ENCODE peak calls at places on chromosomes 1 and 21, in six cellular contexts. Z is endothelial cell, E is neural crest cell, H is uterus, U is OCI-LY7, Y is AG04450. C is an unnamed sample.

GRCh38 chr21:41985662-41986416 is 24.3 kb downstream of the ZBTB21 start:
- DNase-seq in Z (no peak), E (no peak), H (no peak), U (no peak), Y (no peak), C (no peak)

GRCh38 chr1:178725603-178726517 is 816 bp downstream of the RALGPS2 start:
- DNase-seq in Z (peak), E (peak), H (peak), U (peak), Y (no peak), C (peak)

GRCh38 chr1:86858524-86859261 is 55.2 kb downstream of the SELENOF start:
- DNase-seq in Z (no peak), E (no peak), H (no peak), U (peak), Y (no peak), C (no peak)

GRCh38 chr21:38913120-38913975 is 107.6 kb downstream of the ETS2 start:
- DNase-seq in Z (peak), E (peak), H (peak), U (no peak), Y (peak), C (peak)

GRCh38 chr1:164591858-164592257 is 32.9 kb downstream of the PBX1 start:
- DNase-seq in Z (no peak), E (no peak), H (no peak), U (no peak), Y (no peak), C (no peak)

GRCh38 chr21:35646606-35647005 is 413.7 kb downstream of the SETD4 start:
- DNase-seq in Z (no peak), E (no peak), H (no peak), U (no peak), Y (no peak), C (no peak)

GRCh38 chr1:36372617-36373016 is 13.1 kb downstream of the STK40 start:
- DNase-seq in Z (no peak), E (no peak), H (no peak), U (no peak), Y (no peak), C (no peak)

GRCh38 chr1:109923131-109923945 is 12.7 kb downstream of the CSF1 start:
- DNase-seq in Z (peak), E (no peak), H (no peak), U (peak), Y (no peak), C (peak)

GRCh38 chr1:34415140-34415539 is 238.4 kb downstream of the C1orf94 start:
- DNase-seq in Z (no peak), E (no peak), H (no peak), U (no peak), Y (no peak), C (no peak)

GRCh38 chr1:53891021-53891420 is 1.4 kb upstream of the YIPF1 start:
- DNase-seq in Z (no peak), E (no peak), H (no peak), U (no peak), Y (no peak), C (no peak)

GRCh38 chr1:38898653-38899230 is 17.4 kb upstream of the GJA9 start:
- DNase-seq in Z (no peak), E (no peak), H (no peak), U (no peak), Y (no peak), C (no peak)

GRCh38 chr21:32844653-32845443 is 73.3 kb upstream of the PAXBP1 start:
- DNase-seq in Z (no peak), E (no peak), H (no peak), U (no peak), Y (no peak), C (no peak)

GRCh38 chr1:117237701-117238413 is 27.1 kb upstream of the VTCN1 start:
- DNase-seq in Z (no peak), E (no peak), H (peak), U (no peak), Y (no peak), C (no peak)

GRCh38 chr21:44012474-44013379 is 618 bp downstream of the TRAPPC10 start:
- DNase-seq in Z (peak), E (peak), H (peak), U (peak), Y (no peak), C (peak)

GRCh38 chr21:16125274-16125673 is 395.5 kb downstream of the USP25 start:
- DNase-seq in Z (no peak), E (no peak), H (no peak), U (no peak), Y (no peak), C (no peak)

GRCh38 chr1:159211331-159212136 is 6.9 kb downstream of the ACKR1 start:
- DNase-seq in Z (peak), E (peak), H (no peak), U (peak), Y (no peak), C (peak)

GRCh38 chr1:13451399-13451965 is 41.2 kb downstream of the PRAMEF20 start:
- DNase-seq in Z (no peak), E (no peak), H (no peak), U (no peak), Y (no peak), C (no peak)

GRCh38 chr1:23282967-23283366 is 61.1 kb downstream of the HNRNPR start:
- DNase-seq in Z (no peak), E (no peak), H (no peak), U (no peak), Y (peak), C (no peak)

GRCh38 chr1:84960371-84960770 is 36.5 kb downstream of the MCOLN2 start:
- DNase-seq in Z (no peak), E (no peak), H (no peak), U (no peak), Y (peak), C (no peak)

GRCh38 chr1:62131093-62131725 is 63.4 kb upstream of the L1TD1 start:
- DNase-seq in Z (peak), E (peak), H (peak), U (peak), Y (peak), C (peak)

GRCh38 chr21:20591294-20591693 is 406.9 kb upstream of the NCAM2 start:
- DNase-seq in Z (no peak), E (no peak), H (no peak), U (no peak), Y (no peak), C (no peak)

GRCh38 chr1:12436817-12437599 is 181.0 kb downstream of the DHRS3 start:
- DNase-seq in Z (no peak), E (no peak), H (no peak), U (no peak), Y (no peak), C (peak)

GRCh38 chr21:42793774-42794173 is 85.6 kb downstream of the WDR4 start:
- DNase-seq in Z (no peak), E (no peak), H (no peak), U (no peak), Y (no peak), C (no peak)

GRCh38 chr1:24163999-24164398 is 21.1 kb upstream of the IL22RA1 start:
- DNase-seq in Z (no peak), E (no peak), H (no peak), U (no peak), Y (no peak), C (no peak)

GRCh38 chr1:24321712-24322635 is 2.8 kb downstream of the GRHL3 start:
- DNase-seq in Z (peak), E (peak), H (peak), U (peak), Y (peak), C (peak)

GRCh38 chr1:85801520-85801919 is 93.3 kb upstream of the ZNHIT6 start:
- DNase-seq in Z (no peak), E (no peak), H (no peak), U (no peak), Y (no peak), C (no peak)

GRCh38 chr1:94654505-94654904 is 112.9 kb upstream of the F3 start:
- DNase-seq in Z (no peak), E (no peak), H (no peak), U (no peak), Y (no peak), C (no peak)

GRCh38 chr1:196309386-196309785 is 298.9 kb downstream of the KCNT2 start:
- DNase-seq in Z (no peak), E (no peak), H (no peak), U (peak), Y (peak), C (no peak)

GRCh38 chr1:48055854-48056253 is 58.7 kb upstream of the TRABD2B start:
- DNase-seq in Z (no peak), E (no peak), H (no peak), U (no peak), Y (no peak), C (no peak)

GRCh38 chr1:8663915-8664331 is 153.5 kb downstream of the RERE start:
- DNase-seq in Z (no peak), E (no peak), H (peak), U (no peak), Y (no peak), C (peak)

GRCh38 chr21:25490742-25491141 is 116.5 kb downstream of the MRPL39 start:
- DNase-seq in Z (no peak), E (no peak), H (no peak), U (no peak), Y (no peak), C (no peak)

GRCh38 chr1:225548140-225548857 is 104.6 kb downstream of the ENAH start:
- DNase-seq in Z (no peak), E (no peak), H (no peak), U (no peak), Y (no peak), C (no peak)

GRCh38 chr1:78360584-78360983 is 130.2 kb upstream of the PTGFR start:
- DNase-seq in Z (no peak), E (no peak), H (no peak), U (no peak), Y (no peak), C (no peak)

GRCh38 chr1:53369034-53369750 is 41.3 kb upstream of the LRP8 start:
- DNase-seq in Z (no peak), E (no peak), H (peak), U (no peak), Y (no peak), C (no peak)

GRCh38 chr1:49307452-49307851 is 530.8 kb upstream of the BEND5 start:
- DNase-seq in Z (no peak), E (no peak), H (no peak), U (no peak), Y (no peak), C (no peak)

GRCh38 chr1:216005916-216006315 is 417.3 kb downstream of the USH2A start:
- DNase-seq in Z (no peak), E (no peak), H (no peak), U (no peak), Y (no peak), C (no peak)

GRCh38 chr1:99501871-99502270 is 144.0 kb upstream of the PALMD start:
- DNase-seq in Z (no peak), E (no peak), H (no peak), U (no peak), Y (no peak), C (no peak)

GRCh38 chr1:194629011-194629410 is 1442.6 kb upstream of the B3GALT2 start:
- DNase-seq in Z (no peak), E (no peak), H (no peak), U (no peak), Y (no peak), C (no peak)

DNA sequence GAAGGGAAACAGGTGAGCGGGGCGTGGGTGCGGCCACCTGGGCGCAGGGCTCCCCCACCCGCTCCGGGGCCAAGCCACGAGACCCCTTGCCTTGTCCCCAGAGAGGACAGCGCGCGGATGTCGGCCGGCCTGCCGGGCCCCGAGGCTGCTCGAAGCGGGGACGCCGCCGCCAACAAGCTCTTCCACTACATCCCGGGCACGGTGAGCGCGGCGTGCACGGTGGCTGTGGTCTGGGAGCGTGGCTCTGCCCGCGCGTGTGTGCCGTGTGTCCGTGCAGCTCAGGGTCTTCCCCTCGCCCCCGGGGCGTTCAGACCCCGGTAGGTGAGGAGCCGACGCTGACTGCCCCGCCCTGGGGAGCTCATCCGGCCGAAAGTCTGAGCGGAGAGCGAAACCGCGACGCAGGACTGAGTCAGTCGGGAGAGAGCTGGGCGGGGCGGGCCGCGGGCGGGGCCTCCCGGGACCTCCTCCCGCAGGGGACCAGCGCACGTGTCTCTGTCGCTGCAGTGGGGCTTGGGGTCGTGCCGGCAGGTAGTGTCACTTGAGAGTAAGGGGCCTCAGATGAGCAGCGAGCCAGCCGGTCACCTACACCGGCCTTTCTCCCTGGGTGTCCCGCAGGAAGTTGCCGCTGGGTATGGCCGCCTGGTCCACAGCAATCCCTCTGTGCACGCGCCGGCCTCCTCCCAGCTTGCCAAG is 467 bp downstream of the PLEKHN1 start:
- DNase-seq in Z (peak), E (no peak), H (peak), U (peak), Y (no peak), C (peak)
- TF ChIP-seq CTCF in Z (no peak), E (no peak), H (no peak), U (no peak), Y (no peak), C (no peak)

GRCh38 chr1:45924736-45925135 is 121.3 kb downstream of the MAST2 start:
- DNase-seq in Z (no peak), E (no peak), H (no peak), U (no peak), Y (no peak), C (no peak)

GRCh38 chr1:45928486-45929205 is 125.2 kb downstream of the MAST2 start:
- DNase-seq in Z (no peak), E (no peak), H (no peak), U (no peak), Y (no peak), C (peak)

GRCh38 chr1:45925728-45926287 is 122.4 kb downstream of the MAST2 start:
- DNase-seq in Z (no peak), E (no peak), H (no peak), U (peak), Y (no peak), C (no peak)

GRCh38 chr1:45923343-45923742 is 119.9 kb downstream of the MAST2 start:
- DNase-seq in Z (no peak), E (no peak), H (no peak), U (no peak), Y (no peak), C (no peak)

DNA sequence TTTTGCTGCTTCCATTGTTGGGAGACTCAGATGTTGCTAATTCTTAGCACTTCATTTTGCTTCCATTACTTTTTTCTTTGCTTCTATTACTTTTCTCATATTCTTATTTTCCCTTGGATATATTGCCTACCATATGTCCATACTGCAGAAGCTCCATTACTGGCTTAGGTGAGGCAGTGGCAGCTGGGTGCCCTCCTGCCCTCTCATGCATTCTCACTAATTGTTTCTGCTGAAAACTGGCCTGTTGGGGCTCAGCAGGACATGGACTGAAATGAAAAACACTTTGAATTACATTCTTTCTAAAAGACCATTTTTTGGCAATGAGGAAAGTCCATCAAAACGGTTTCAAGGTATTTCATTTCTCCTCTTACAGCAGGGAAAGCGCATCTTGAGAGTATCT is 122.9 kb downstream of the MAST2 start:
- DNase-seq in Z (no peak), E (no peak), H (no peak), U (no peak), Y (no peak), C (no peak)
- TF ChIP-seq CTCF in Z (no peak), E (no peak), H (no peak), U (no peak), Y (no peak), C (no peak)

GRCh38 chr1:14983277-14983676 is 170.3 kb upstream of the TMEM51 start:
- DNase-seq in Z (no peak), E (no peak), H (no peak), U (no peak), Y (no peak), C (no peak)
- TF ChIP-seq CTCF in Z (peak), E (no peak), H (no peak), U (peak), Y (no peak), C (peak)

GRCh38 chr1:47004004-47004403 is 19.5 kb upstream of the CYP4X1 start:
- DNase-seq in Z (no peak), E (no peak), H (no peak), U (no peak), Y (no peak), C (no peak)

GRCh38 chr1:46996659-46997281 is 26.7 kb upstream of the CYP4X1 start:
- DNase-seq in Z (no peak), E (no peak), H (no peak), U (no peak), Y (no peak), C (no peak)

DNA sequence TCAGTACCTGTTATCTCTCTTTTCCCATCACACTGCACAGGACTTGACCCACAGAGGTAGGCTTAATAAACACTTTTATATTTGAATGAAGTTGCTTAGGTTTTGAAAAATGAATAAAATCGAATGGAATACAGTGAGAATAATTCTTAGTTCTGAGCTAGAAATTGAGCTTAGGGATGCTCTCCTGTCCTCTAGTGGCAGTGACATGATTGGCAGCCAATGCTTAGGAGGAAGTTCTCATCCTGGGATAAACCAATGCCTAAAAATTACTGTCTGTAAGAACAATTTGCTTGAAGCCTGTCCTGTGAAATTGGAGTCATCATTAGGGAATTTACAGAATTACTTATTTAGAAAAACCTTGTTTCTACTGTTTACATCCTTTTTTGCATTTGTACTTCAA is 21.3 kb upstream of the CYP4X1 start:
- DNase-seq in Z (no peak), E (no peak), H (no peak), U (peak), Y (no peak), C (no peak)
- TF ChIP-seq CTCF in Z (no peak), E (peak), H (no peak), U (peak), Y (no peak), C (no peak)

C was measured in activated CD8-positive, alpha-beta T cell treated with anti-CD3 and anti-CD28 coated beads for 36 hours.